ENCODE peak calls at places on chromosome 3, in nine cellular contexts. One of them, this sample, is unnamed.
A peak's percentile ranks its signal among the peaks of the same experiment; 100 is the strongest.

GRCh38 chr3:69290006-69290405 is 95.9 kb downstream of the FRMD4B start:
- DNase-seq in lower lobe of right lung: no peak
- DNase-seq in right cardiac atrium: peak; percentile 37
- DNase-seq in heart right ventricle: peak; percentile 32
- DNase-seq in tibial artery: no peak
- DNase-seq in transverse colon: no peak
- DNase-seq in IMR-90: no peak
- DNase-seq in stomach: no peak
- DNase-seq in uterus: no peak
- DNase-seq in this sample: no peak

GRCh38 chr3:182618981-182619591 is 174.2 kb upstream of the ATP11B start:
- DNase-seq in transverse colon: no peak
- DNase-seq in IMR-90: peak; percentile 1
- DNase-seq in stomach: no peak
- DNase-seq in uterus: no peak
- DNase-seq in right cardiac atrium: no peak
- DNase-seq in lower lobe of right lung: no peak
- DNase-seq in heart right ventricle: no peak
- DNase-seq in tibial artery: no peak
- DNase-seq in this sample: no peak

GRCh38 chr3:57852896-57853295 is 96.8 kb downstream of the SLMAP start:
- DNase-seq in IMR-90: peak; percentile 55
- DNase-seq in stomach: no peak
- DNase-seq in heart right ventricle: no peak
- DNase-seq in right cardiac atrium: no peak
- DNase-seq in transverse colon: no peak
- DNase-seq in uterus: no peak
- DNase-seq in tibial artery: no peak
- DNase-seq in lower lobe of right lung: no peak
- DNase-seq in this sample: peak; percentile 5

GRCh38 chr3:119235151-119235550 is 5.5 kb downstream of the B4GALT4 start:
- DNase-seq in uterus: no peak
- DNase-seq in lower lobe of right lung: no peak
- DNase-seq in right cardiac atrium: no peak
- DNase-seq in IMR-90: peak; percentile 61
- DNase-seq in transverse colon: no peak
- DNase-seq in tibial artery: no peak
- DNase-seq in stomach: no peak
- DNase-seq in heart right ventricle: no peak
- DNase-seq in this sample: no peak

GRCh38 chr3:105967117-105967516 is 98.3 kb upstream of the CBLB start:
- DNase-seq in tibial artery: no peak
- DNase-seq in lower lobe of right lung: no peak
- DNase-seq in heart right ventricle: no peak
- DNase-seq in IMR-90: peak; percentile 42
- DNase-seq in transverse colon: peak; percentile 11
- DNase-seq in stomach: no peak
- DNase-seq in right cardiac atrium: no peak
- DNase-seq in uterus: no peak
- DNase-seq in this sample: peak; percentile 18

GRCh38 chr3:81716870-81717509 is 44.5 kb downstream of the GBE1 start:
- DNase-seq in lower lobe of right lung: no peak
- DNase-seq in right cardiac atrium: peak; percentile 23
- DNase-seq in heart right ventricle: no peak
- DNase-seq in stomach: peak; percentile 46
- DNase-seq in uterus: no peak
- DNase-seq in tibial artery: no peak
- DNase-seq in transverse colon: no peak
- DNase-seq in IMR-90: peak; percentile 83
- DNase-seq in this sample: peak; percentile 65

GRCh38 chr3:194443911-194444310 is 42.9 kb downstream of the ATP13A3 start:
- DNase-seq in heart right ventricle: no peak
- DNase-seq in uterus: no peak
- DNase-seq in tibial artery: no peak
- DNase-seq in stomach: no peak
- DNase-seq in transverse colon: no peak
- DNase-seq in lower lobe of right lung: no peak
- DNase-seq in right cardiac atrium: no peak
- DNase-seq in IMR-90: no peak
- DNase-seq in this sample: no peak

GRCh38 chr3:12963184-12963868 is 109.9 kb downstream of the IQSEC1 start:
- DNase-seq in stomach: no peak
- DNase-seq in IMR-90: no peak
- DNase-seq in uterus: no peak
- DNase-seq in tibial artery: no peak
- DNase-seq in right cardiac atrium: no peak
- DNase-seq in lower lobe of right lung: no peak
- DNase-seq in heart right ventricle: no peak
- DNase-seq in transverse colon: no peak
- DNase-seq in this sample: no peak

GRCh38 chr3:30733229-30733628 is 126.8 kb downstream of the TGFBR2 start:
- DNase-seq in IMR-90: no peak
- DNase-seq in transverse colon: no peak
- DNase-seq in tibial artery: no peak
- DNase-seq in uterus: no peak
- DNase-seq in lower lobe of right lung: no peak
- DNase-seq in heart right ventricle: no peak
- DNase-seq in right cardiac atrium: no peak
- DNase-seq in stomach: no peak
- DNase-seq in this sample: no peak

GRCh38 chr3:119297169-119297568 is 3.0 kb downstream of the ARHGAP31 start:
- DNase-seq in transverse colon: no peak
- DNase-seq in lower lobe of right lung: no peak
- DNase-seq in tibial artery: no peak
- DNase-seq in stomach: no peak
- DNase-seq in uterus: no peak
- DNase-seq in IMR-90: peak; percentile 71
- DNase-seq in heart right ventricle: peak; percentile 55
- DNase-seq in right cardiac atrium: peak; percentile 65
- DNase-seq in this sample: no peak

GRCh38 chr3:119697394-119697793 is 5.4 kb upstream of the CFAP91 start:
- DNase-seq in tibial artery: no peak
- DNase-seq in heart right ventricle: no peak
- DNase-seq in lower lobe of right lung: no peak
- DNase-seq in transverse colon: no peak
- DNase-seq in stomach: no peak
- DNase-seq in IMR-90: no peak
- DNase-seq in uterus: no peak
- DNase-seq in right cardiac atrium: no peak
- DNase-seq in this sample: no peak

GRCh38 chr3:175326041-175326440 is 466.9 kb downstream of the NAALADL2 start:
- DNase-seq in transverse colon: no peak
- DNase-seq in IMR-90: no peak
- DNase-seq in tibial artery: no peak
- DNase-seq in uterus: no peak
- DNase-seq in lower lobe of right lung: no peak
- DNase-seq in stomach: no peak
- DNase-seq in heart right ventricle: no peak
- DNase-seq in right cardiac atrium: no peak
- DNase-seq in this sample: no peak

GRCh38 chr3:177427096-177427495 is 229.8 kb upstream of the TBL1XR1 start:
- DNase-seq in right cardiac atrium: no peak
- DNase-seq in lower lobe of right lung: no peak
- DNase-seq in heart right ventricle: no peak
- DNase-seq in uterus: no peak
- DNase-seq in transverse colon: no peak
- DNase-seq in tibial artery: no peak
- DNase-seq in IMR-90: no peak
- DNase-seq in stomach: no peak
- DNase-seq in this sample: no peak

GRCh38 chr3:136414476-136414875 is 164.3 kb downstream of the PCCB start:
- DNase-seq in tibial artery: no peak
- DNase-seq in heart right ventricle: no peak
- DNase-seq in lower lobe of right lung: no peak
- DNase-seq in uterus: no peak
- DNase-seq in right cardiac atrium: no peak
- DNase-seq in transverse colon: no peak
- DNase-seq in stomach: no peak
- DNase-seq in IMR-90: peak; percentile 6
- DNase-seq in this sample: no peak

GRCh38 chr3:158847466-158847849 is 45.6 kb downstream of the MFSD1 start:
- DNase-seq in IMR-90: no peak
- DNase-seq in right cardiac atrium: no peak
- DNase-seq in lower lobe of right lung: no peak
- DNase-seq in stomach: no peak
- DNase-seq in transverse colon: no peak
- DNase-seq in uterus: no peak
- DNase-seq in heart right ventricle: no peak
- DNase-seq in tibial artery: no peak
- DNase-seq in this sample: no peak

GRCh38 chr3:100374521-100374920 is 26.4 kb downstream of the TOMM70 start:
- DNase-seq in right cardiac atrium: no peak
- DNase-seq in tibial artery: no peak
- DNase-seq in IMR-90: no peak
- DNase-seq in transverse colon: no peak
- DNase-seq in stomach: no peak
- DNase-seq in heart right ventricle: no peak
- DNase-seq in lower lobe of right lung: no peak
- DNase-seq in uterus: no peak
- DNase-seq in this sample: no peak

GRCh38 chr3:196322-197153 is at the start of gene CHL1:
- DNase-seq in uterus: peak; percentile 15
- DNase-seq in tibial artery: no peak
- DNase-seq in transverse colon: no peak
- DNase-seq in IMR-90: no peak
- DNase-seq in stomach: no peak
- DNase-seq in heart right ventricle: peak; percentile 16
- DNase-seq in right cardiac atrium: peak; percentile 34
- DNase-seq in lower lobe of right lung: peak; percentile 45
- DNase-seq in this sample: peak; percentile 9
- H3K4me3 ChIP-seq in uterus: peak within 1 kb of the TSS; percentile 36
- H3K4me3 ChIP-seq in tibial artery: peak within 1 kb of the TSS; percentile 48
- H3K4me3 ChIP-seq in transverse colon: peak within 1 kb of the TSS; percentile 39
- H3K4me3 ChIP-seq in IMR-90: peak within 1 kb of the TSS; percentile 46
- H3K4me3 ChIP-seq in stomach: peak within 1 kb of the TSS; percentile 50
- H3K4me3 ChIP-seq in heart right ventricle: peak within 1 kb of the TSS; percentile 28
- H3K4me3 ChIP-seq in right cardiac atrium: peak within 1 kb of the TSS; percentile 92
- H3K4me3 ChIP-seq in lower lobe of right lung: peak within 1 kb of the TSS; percentile 59
- H3K4me3 ChIP-seq in this sample: peak within 1 kb of the TSS; percentile 26

GRCh38 chr3:197082871-197083270 is 53.3 kb upstream of the MELTF start:
- DNase-seq in heart right ventricle: no peak
- DNase-seq in transverse colon: no peak
- DNase-seq in uterus: no peak
- DNase-seq in tibial artery: no peak
- DNase-seq in IMR-90: peak; percentile 63
- DNase-seq in stomach: no peak
- DNase-seq in lower lobe of right lung: no peak
- DNase-seq in right cardiac atrium: no peak
- DNase-seq in this sample: no peak

GRCh38 chr3:197085137-197085536 is 55.5 kb upstream of the MELTF start:
- DNase-seq in heart right ventricle: no peak
- DNase-seq in IMR-90: no peak
- DNase-seq in stomach: no peak
- DNase-seq in lower lobe of right lung: no peak
- DNase-seq in uterus: no peak
- DNase-seq in right cardiac atrium: no peak
- DNase-seq in transverse colon: no peak
- DNase-seq in tibial artery: no peak
- DNase-seq in this sample: no peak

GRCh38 chr3:197083486-197083885 is 53.9 kb upstream of the MELTF start:
- DNase-seq in uterus: peak; percentile 18
- DNase-seq in stomach: no peak
- DNase-seq in IMR-90: peak; percentile 88
- DNase-seq in heart right ventricle: no peak
- DNase-seq in transverse colon: no peak
- DNase-seq in right cardiac atrium: peak; percentile 20
- DNase-seq in tibial artery: no peak
- DNase-seq in lower lobe of right lung: no peak
- DNase-seq in this sample: peak; percentile 6

GRCh38 chr3:197093871-197094270 is 64.3 kb upstream of the MELTF start:
- DNase-seq in lower lobe of right lung: no peak
- DNase-seq in stomach: no peak
- DNase-seq in tibial artery: no peak
- DNase-seq in IMR-90: no peak
- DNase-seq in right cardiac atrium: no peak
- DNase-seq in heart right ventricle: no peak
- DNase-seq in transverse colon: no peak
- DNase-seq in uterus: no peak
- DNase-seq in this sample: no peak

GRCh38 chr3:197088370-197088769 is 58.8 kb upstream of the MELTF start:
- DNase-seq in lower lobe of right lung: no peak
- DNase-seq in IMR-90: no peak
- DNase-seq in heart right ventricle: no peak
- DNase-seq in tibial artery: no peak
- DNase-seq in uterus: no peak
- DNase-seq in stomach: no peak
- DNase-seq in transverse colon: no peak
- DNase-seq in right cardiac atrium: no peak
- DNase-seq in this sample: no peak
- H3K27ac ChIP-seq in lower lobe of right lung: no peak overlapping the region
- H3K27ac ChIP-seq in IMR-90: no peak overlapping the region
- H3K27ac ChIP-seq in heart right ventricle: no peak overlapping the region
- H3K27ac ChIP-seq in tibial artery: no peak overlapping the region
- H3K27ac ChIP-seq in uterus: no peak overlapping the region
- H3K27ac ChIP-seq in stomach: no peak overlapping the region
- H3K27ac ChIP-seq in transverse colon: no peak overlapping the region
- H3K27ac ChIP-seq in right cardiac atrium: no peak overlapping the region
- H3K27ac ChIP-seq in this sample: no peak overlapping the region

DNA sequence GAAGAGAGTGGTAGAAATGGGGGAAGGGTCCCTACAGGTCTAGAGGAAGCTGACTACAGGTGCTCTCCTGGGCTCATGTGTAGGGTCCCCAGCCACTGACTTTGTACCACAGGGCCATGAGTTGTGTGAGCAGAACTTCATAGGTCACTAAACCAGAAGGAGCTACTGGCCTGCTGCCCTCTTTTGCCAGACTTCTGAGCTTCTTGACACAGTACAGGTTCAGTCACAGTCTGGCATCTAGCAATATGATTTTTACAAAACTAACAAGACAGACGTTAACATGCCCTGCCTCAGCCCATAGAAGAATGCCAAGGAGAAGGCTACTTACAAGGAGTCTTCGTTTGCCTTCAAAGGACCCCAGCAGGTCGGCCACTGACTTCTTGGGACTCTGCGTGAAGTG is 3.2 kb downstream of the CCDC80 start:
- DNase-seq in right cardiac atrium: no peak
- DNase-seq in uterus: peak; percentile 26
- DNase-seq in transverse colon: no peak
- DNase-seq in lower lobe of right lung: no peak
- DNase-seq in heart right ventricle: no peak
- DNase-seq in stomach: no peak
- DNase-seq in tibial artery: no peak
- DNase-seq in IMR-90: no peak
- DNase-seq in this sample: no peak
- H3K4me3 ChIP-seq in right cardiac atrium: peak overlapping the region; percentile 36
- H3K4me3 ChIP-seq in uterus: peak overlapping the region; percentile 62
- H3K4me3 ChIP-seq in transverse colon: no peak overlapping the region
- H3K4me3 ChIP-seq in lower lobe of right lung: peak overlapping the region; percentile 40
- H3K4me3 ChIP-seq in heart right ventricle: peak overlapping the region; percentile 37
- H3K4me3 ChIP-seq in stomach: no peak overlapping the region
- H3K4me3 ChIP-seq in tibial artery: peak overlapping the region; percentile 52
- H3K4me3 ChIP-seq in IMR-90: peak overlapping the region; percentile 62
- H3K4me3 ChIP-seq in this sample: no peak overlapping the region

DNA sequence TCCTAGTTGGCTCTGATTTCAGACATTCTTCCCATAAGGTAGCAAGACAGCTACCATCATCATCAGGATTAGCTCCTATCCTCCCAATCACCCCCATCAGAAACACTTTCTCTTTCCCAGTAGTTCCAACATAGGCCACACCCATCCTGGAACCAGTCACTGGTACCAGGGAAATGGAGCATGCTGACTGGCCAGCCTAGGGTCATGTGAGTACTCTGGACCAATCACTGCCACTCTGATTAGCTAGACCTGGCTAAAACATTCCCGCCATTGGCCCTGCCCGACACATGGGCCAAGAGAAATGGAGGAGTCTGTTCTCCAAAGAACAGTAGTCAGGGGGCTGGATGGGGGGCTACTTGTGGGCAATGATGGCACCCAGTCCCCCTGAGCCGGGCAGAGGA is 12.4 kb downstream of the EFCC1 start:
- DNase-seq in lower lobe of right lung: no peak
- DNase-seq in transverse colon: no peak
- DNase-seq in tibial artery: no peak
- DNase-seq in right cardiac atrium: no peak
- DNase-seq in uterus: no peak
- DNase-seq in heart right ventricle: no peak
- DNase-seq in stomach: no peak
- DNase-seq in IMR-90: no peak
- DNase-seq in this sample: no peak
- H3K27ac ChIP-seq in lower lobe of right lung: peak overlapping the region; percentile 84
- H3K27ac ChIP-seq in transverse colon: peak overlapping the region; percentile 44
- H3K27ac ChIP-seq in tibial artery: no peak overlapping the region
- H3K27ac ChIP-seq in right cardiac atrium: no peak overlapping the region
- H3K27ac ChIP-seq in uterus: no peak overlapping the region
- H3K27ac ChIP-seq in heart right ventricle: peak overlapping the region; percentile 94
- H3K27ac ChIP-seq in stomach: peak overlapping the region; percentile 67
- H3K27ac ChIP-seq in IMR-90: no peak overlapping the region
- H3K27ac ChIP-seq in this sample: no peak overlapping the region